ENCODE peak calls at places on chromosomes 11 and 22, in five cellular contexts. T is GM12878, O is body of pancreas, B is AG04450, R is Peyer's patch. S is an unnamed sample.

GRCh38 chr22:23892130-23892529 is 2.1 kb upstream of the MIF start:
- DNase-seq in B (no peak), T (no peak), O (no peak), R (no peak), S (no peak)

GRCh38 chr11:18171377-18172000 is 1.1 kb upstream of the MRGPRX4 start:
- DNase-seq in R (no peak), O (no peak), T (no peak), B (no peak), S (no peak)

GRCh38 chr22:36237462-36238347 is 1.6 kb downstream of the APOL2 start:
- DNase-seq in B (no peak), T (no peak), O (no peak), R (no peak), S (no peak)

GRCh38 chr11:17730608-17731462 is 3.7 kb upstream of the KCNC1 start:
- DNase-seq in T (peak; percentile 4), O (peak; percentile 96), B (peak; percentile 33), R (peak; percentile 78), S (peak; percentile 79)

GRCh38 chr11:82978422-82979099 is 77.0 kb downstream of the DDIAS start:
- DNase-seq in B (peak; percentile 32), O (no peak), R (no peak), T (peak; percentile 56), S (no peak)

GRCh38 chr11:117911694-117912093 is 17.5 kb downstream of the TMPRSS13 start:
- DNase-seq in B (no peak), T (no peak), O (no peak), R (peak; percentile 10), S (no peak)

GRCh38 chr22:22813126-22814075 is 74.2 kb upstream of the IGLL5 start:
- DNase-seq in B (no peak), T (no peak), R (no peak), O (no peak), S (no peak)

GRCh38 chr11:15157738-15158137 is 43.0 kb downstream of the INSC start:
- DNase-seq in O (no peak), R (no peak), T (no peak), B (no peak), S (no peak)

GRCh38 chr22:25942989-25943411 is 201.0 kb downstream of the MYO18B start:
- DNase-seq in O (peak; percentile 45), R (no peak), T (no peak), B (no peak), S (no peak)

GRCh38 chr11:33266418-33267215 is 9.4 kb downstream of the HIPK3 start:
- DNase-seq in R (no peak), T (no peak), B (no peak), O (peak; percentile 44), S (peak; percentile 70)

GRCh38 chr11:121464352-121464946 is 11.7 kb upstream of the SORL1-AS1 start:
- DNase-seq in B (peak; percentile 75), O (peak; percentile 60), R (peak; percentile 75), T (no peak), S (peak; percentile 73)

GRCh38 chr11:86696004-86696403 is 23.6 kb upstream of the ME3 start:
- DNase-seq in R (no peak), T (no peak), O (no peak), B (peak; percentile 73), S (no peak)

GRCh38 chr11:104705475-104706195 is 192.6 kb downstream of the CASP12 start:
- DNase-seq in O (peak; percentile 11), B (no peak), T (peak; percentile 59), R (peak; percentile 79), S (peak; percentile 59)

GRCh38 chr11:129911298-129911697 is 15.9 kb upstream of the NFRKB start:
- DNase-seq in B (no peak), T (no peak), R (no peak), O (no peak), S (no peak)
- H3K27ac ChIP-seq in B (no peak overlapping the region), T (no peak overlapping the region), R (no peak overlapping the region), O (no peak overlapping the region), S (no peak overlapping the region)

DNA sequence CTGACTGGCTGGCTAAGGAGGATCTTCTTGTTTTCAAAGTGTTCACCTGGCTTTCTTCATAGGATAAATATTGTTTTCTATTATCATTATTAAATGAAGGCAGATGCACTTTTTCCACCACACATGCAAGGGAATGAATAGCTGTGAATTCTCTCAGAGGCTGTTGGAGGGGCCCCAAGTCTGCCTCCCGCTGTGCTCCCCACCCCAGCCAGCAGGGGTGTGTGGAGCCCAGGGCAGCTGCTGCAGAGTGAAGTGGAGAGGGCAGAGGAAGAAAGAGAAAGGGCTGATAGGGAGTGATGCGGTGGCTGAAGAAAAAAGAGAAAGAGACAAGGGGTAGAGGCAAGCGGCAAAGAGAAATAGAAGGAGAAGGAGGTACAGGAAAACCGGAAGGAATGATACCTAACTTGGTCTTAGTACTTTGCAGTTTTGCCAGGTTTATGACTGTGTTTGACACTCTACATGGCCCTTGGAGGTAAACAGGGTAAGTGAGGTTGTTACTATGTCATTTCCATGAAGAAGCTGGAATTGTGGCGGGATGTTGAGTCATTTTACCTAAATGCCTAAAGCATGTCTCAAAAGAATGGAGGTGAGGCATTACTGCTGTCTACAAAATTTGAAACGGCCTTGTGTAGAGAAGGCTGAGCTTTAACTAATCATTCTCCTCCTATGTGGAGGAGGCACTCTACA is 145.7 kb upstream of the B3GAT1 start:
- DNase-seq in B (no peak), O (no peak), R (no peak), T (no peak), S (no peak)
- TF ChIP-seq CTCF in B (no peak), O (no peak), R (no peak), T (no peak), S (no peak)

GRCh38 chr22:31153357-31153756 is 6.6 kb upstream of the RNF185 start:
- DNase-seq in O (no peak), T (no peak), R (peak; percentile 26), B (no peak), S (no peak)
- H3K27ac ChIP-seq in O (no peak overlapping the region), T (no peak overlapping the region), R (no peak overlapping the region), B (no peak overlapping the region), S (no peak overlapping the region)

GRCh38 chr11:56394381-56394780 is 18.1 kb upstream of the OR5AL1 start:
- DNase-seq in O (no peak), R (no peak), T (no peak), B (no peak), S (no peak)

DNA sequence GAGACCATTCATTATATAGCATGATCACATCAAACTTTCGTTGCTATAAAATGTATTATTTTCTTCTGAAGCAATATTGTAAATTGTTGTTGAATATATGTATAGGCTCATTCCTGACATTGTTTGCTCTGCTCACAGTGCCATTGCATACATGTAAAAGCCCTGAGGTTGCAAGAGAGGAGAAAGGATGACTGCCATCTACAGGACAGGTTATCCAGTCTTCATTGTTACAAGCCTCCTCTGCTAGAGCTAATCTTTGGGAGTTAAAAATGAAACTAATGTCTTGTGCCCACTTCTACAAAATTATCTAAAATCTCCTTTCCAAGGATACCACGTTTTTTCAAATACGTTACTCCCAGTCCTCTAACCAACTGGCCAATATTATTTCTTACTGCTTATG is 16.4 kb upstream of the OR5AL1 start:
- DNase-seq in B (no peak), O (no peak), R (no peak), T (no peak), S (no peak)
- TF ChIP-seq CTCF in B (no peak), O (no peak), R (no peak), T (no peak), S (no peak)

GRCh38 chr11:11913395-11913794 is 71.6 kb downstream of the USP47 start:
- DNase-seq in T (no peak), B (no peak), R (no peak), O (no peak), S (no peak)

GRCh38 chr11:11915625-11916024 is 73.9 kb downstream of the USP47 start:
- DNase-seq in O (no peak), B (no peak), R (no peak), T (no peak), S (no peak)

GRCh38 chr11:11910541-11910940 is 68.8 kb downstream of the USP47 start:
- DNase-seq in T (no peak), R (no peak), B (no peak), O (no peak), S (no peak)

DNA sequence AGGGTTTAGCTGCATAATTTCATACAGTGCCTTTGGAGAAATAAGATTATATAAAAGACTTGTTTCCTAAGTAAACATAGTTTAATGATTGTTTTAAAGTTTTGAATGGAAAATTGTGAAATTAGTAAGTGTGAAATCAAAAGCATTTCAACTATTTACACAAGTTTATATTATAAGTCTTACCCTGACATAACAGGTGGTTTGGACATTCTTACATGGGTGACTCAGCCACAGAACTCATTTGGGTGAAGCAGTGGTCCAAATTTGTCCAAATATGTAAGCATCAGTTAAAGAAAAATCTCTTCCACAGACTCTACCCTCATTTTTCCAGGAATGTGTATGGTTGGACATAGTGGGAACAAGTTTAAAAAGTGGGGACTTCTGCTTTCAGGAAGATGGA is 68.0 kb downstream of the USP47 start:
- DNase-seq in B (peak; percentile 65), R (no peak), O (no peak), T (no peak), S (no peak)
- H3K27ac ChIP-seq in B (peak overlapping the region; percentile 78), R (no peak overlapping the region), O (no peak overlapping the region), T (no peak overlapping the region), S (no peak overlapping the region)

DNA sequence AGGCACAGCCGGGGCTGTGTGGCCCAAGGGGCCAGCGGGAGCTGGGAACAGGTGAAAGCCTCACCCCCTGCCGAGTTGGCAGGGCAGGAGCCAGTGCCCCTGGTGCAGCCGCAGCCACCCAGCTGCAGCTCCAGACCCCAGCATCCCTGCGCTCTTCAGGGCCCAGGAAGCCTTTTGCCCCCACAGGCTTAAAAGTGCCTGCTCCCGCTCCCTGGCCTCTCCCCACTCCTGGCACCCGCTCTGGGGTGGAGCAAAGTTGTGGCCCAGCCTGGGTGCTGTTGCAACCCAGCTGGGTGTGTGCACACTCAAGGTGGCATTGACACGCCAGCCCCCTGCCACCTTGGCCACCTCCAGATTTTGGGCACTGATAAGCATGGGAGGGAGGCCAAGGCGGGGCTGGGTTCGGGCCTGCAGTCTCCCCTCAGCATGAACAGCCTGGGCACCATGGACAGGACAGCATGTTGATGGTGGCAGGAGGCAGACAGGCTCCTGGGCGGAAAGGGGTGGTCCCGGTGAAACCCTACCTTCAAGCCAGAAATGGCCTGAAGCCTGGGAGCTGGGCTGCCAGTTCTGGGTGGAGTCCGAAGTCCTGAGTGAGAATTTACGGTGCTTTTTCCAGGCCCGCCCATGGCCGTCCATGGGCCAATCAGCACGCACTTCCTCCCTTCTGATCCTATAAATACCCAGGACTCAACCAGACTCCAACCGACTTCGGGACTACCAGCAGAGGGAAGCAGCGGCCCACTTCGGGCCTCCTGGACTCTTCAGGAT is 23.5 kb upstream of the RNASEH2C start:
- DNase-seq in O (peak; percentile 61), B (no peak), R (peak; percentile 56), T (no peak), S (no peak)
- TF ChIP-seq CTCF in O (peak; percentile 35), B (peak; percentile 7), R (peak; percentile 37), T (no peak), S (no peak)

GRCh38 chr11:128299132-128299726 is 288.1 kb downstream of the ETS1 start:
- DNase-seq in T (peak; percentile 76), R (no peak), B (no peak), O (no peak), S (no peak)
- H3K27ac ChIP-seq in T (peak overlapping the region; percentile 45), R (peak overlapping the region; percentile 49), B (no peak overlapping the region), O (no peak overlapping the region), S (peak overlapping the region; percentile 57)

GRCh38 chr11:213111-213510 is 5.6 kb downstream of the RIC8A start:
- DNase-seq in R (peak; percentile 33), O (no peak), T (no peak), B (no peak), S (no peak)
- TF ChIP-seq CTCF in R (no peak), O (no peak), T (no peak), B (no peak), S (no peak)

GRCh38 chr22:43860831-43861230 is 1.5 kb downstream of the SULT4A1 start:
- DNase-seq in R (no peak), B (no peak), O (no peak), T (no peak), S (no peak)
- H3K27ac ChIP-seq in R (no peak overlapping the region), B (no peak overlapping the region), O (no peak overlapping the region), T (no peak overlapping the region), S (no peak overlapping the region)